ENCODE peak calls at places on chromosomes 2 and 18, in eight cellular contexts. One of them, this sample, is unnamed.

GRCh38 chr2:199911877-199912161 is 726 bp downstream of the C2orf69 start:
- DNase-seq in RWPE1: no peak
- DNase-seq in A172: no peak
- DNase-seq in activated T-cell treated with anti-CD3 and anti-CD28 coated beads, Interleukin-2, amount 50 U/mL, for 4 hours: no peak
- DNase-seq in NCI-H774: no peak
- DNase-seq in H9: no peak
- DNase-seq in SW 1271: no peak
- DNase-seq in HTR-8/SVneo: no peak
- DNase-seq in this sample: no peak

GRCh38 chr2:168181825-168182224 is 65.6 kb downstream of the STK39 start:
- DNase-seq in NCI-H774: peak
- DNase-seq in SW 1271: no peak
- DNase-seq in HTR-8/SVneo: no peak
- DNase-seq in RWPE1: no peak
- DNase-seq in A172: no peak
- DNase-seq in H9: no peak
- DNase-seq in activated T-cell treated with anti-CD3 and anti-CD28 coated beads, Interleukin-2, amount 50 U/mL, for 4 hours: no peak
- DNase-seq in this sample: no peak

GRCh38 chr2:106124787-106125549 is 69.1 kb downstream of the UXS1 start:
- DNase-seq in A172: no peak
- DNase-seq in activated T-cell treated with anti-CD3 and anti-CD28 coated beads, Interleukin-2, amount 50 U/mL, for 4 hours: no peak
- DNase-seq in SW 1271: no peak
- DNase-seq in NCI-H774: no peak
- DNase-seq in RWPE1: peak
- DNase-seq in HTR-8/SVneo: no peak
- DNase-seq in H9: no peak
- DNase-seq in this sample: no peak

GRCh38 chr2:110993557-110994231 is 127.0 kb upstream of the BCL2L11 start:
- DNase-seq in A172: peak
- DNase-seq in activated T-cell treated with anti-CD3 and anti-CD28 coated beads, Interleukin-2, amount 50 U/mL, for 4 hours: no peak
- DNase-seq in NCI-H774: peak
- DNase-seq in HTR-8/SVneo: no peak
- DNase-seq in H9: no peak
- DNase-seq in RWPE1: peak
- DNase-seq in SW 1271: no peak
- DNase-seq in this sample: no peak

GRCh38 chr18:22169889-22170420 is 566 bp downstream of the GATA6 start:
- DNase-seq in NCI-H774: no peak
- DNase-seq in A172: peak
- DNase-seq in HTR-8/SVneo: peak
- DNase-seq in SW 1271: no peak
- DNase-seq in activated T-cell treated with anti-CD3 and anti-CD28 coated beads, Interleukin-2, amount 50 U/mL, for 4 hours: no peak
- DNase-seq in H9: no peak
- DNase-seq in RWPE1: peak
- DNase-seq in this sample: no peak

GRCh38 chr18:35502062-35502461 is 4.3 kb upstream of the INO80C start:
- DNase-seq in activated T-cell treated with anti-CD3 and anti-CD28 coated beads, Interleukin-2, amount 50 U/mL, for 4 hours: no peak
- DNase-seq in SW 1271: no peak
- DNase-seq in H9: no peak
- DNase-seq in NCI-H774: no peak
- DNase-seq in RWPE1: peak
- DNase-seq in HTR-8/SVneo: no peak
- DNase-seq in A172: no peak
- DNase-seq in this sample: no peak

GRCh38 chr18:25005602-25006375 is 346.2 kb downstream of the ZNF521 start:
- DNase-seq in HTR-8/SVneo: no peak
- DNase-seq in NCI-H774: no peak
- DNase-seq in SW 1271: no peak
- DNase-seq in RWPE1: peak
- DNase-seq in A172: no peak
- DNase-seq in activated T-cell treated with anti-CD3 and anti-CD28 coated beads, Interleukin-2, amount 50 U/mL, for 4 hours: no peak
- DNase-seq in H9: no peak
- DNase-seq in this sample: no peak

GRCh38 chr2:172545408-172546075 is 10.3 kb upstream of the PDK1 start:
- DNase-seq in NCI-H774: no peak
- DNase-seq in activated T-cell treated with anti-CD3 and anti-CD28 coated beads, Interleukin-2, amount 50 U/mL, for 4 hours: no peak
- DNase-seq in SW 1271: no peak
- DNase-seq in HTR-8/SVneo: no peak
- DNase-seq in H9: no peak
- DNase-seq in A172: no peak
- DNase-seq in RWPE1: no peak
- DNase-seq in this sample: no peak

GRCh38 chr18:59145055-59145454 is 5.4 kb downstream of the SEC11C start:
- DNase-seq in H9: no peak
- DNase-seq in HTR-8/SVneo: no peak
- DNase-seq in SW 1271: no peak
- DNase-seq in NCI-H774: peak
- DNase-seq in activated T-cell treated with anti-CD3 and anti-CD28 coated beads, Interleukin-2, amount 50 U/mL, for 4 hours: no peak
- DNase-seq in RWPE1: no peak
- DNase-seq in A172: no peak
- DNase-seq in this sample: no peak

GRCh38 chr2:129927696-129928095 is 51.8 kb upstream of the RAB6C start:
- DNase-seq in HTR-8/SVneo: no peak
- DNase-seq in NCI-H774: no peak
- DNase-seq in activated T-cell treated with anti-CD3 and anti-CD28 coated beads, Interleukin-2, amount 50 U/mL, for 4 hours: no peak
- DNase-seq in A172: no peak
- DNase-seq in H9: no peak
- DNase-seq in RWPE1: no peak
- DNase-seq in SW 1271: no peak
- DNase-seq in this sample: no peak

GRCh38 chr2:222722327-222722946 is 51.0 kb downstream of the MOGAT1 start:
- DNase-seq in SW 1271: no peak
- DNase-seq in NCI-H774: no peak
- DNase-seq in A172: no peak
- DNase-seq in RWPE1: no peak
- DNase-seq in H9: no peak
- DNase-seq in activated T-cell treated with anti-CD3 and anti-CD28 coated beads, Interleukin-2, amount 50 U/mL, for 4 hours: no peak
- DNase-seq in HTR-8/SVneo: no peak
- DNase-seq in this sample: no peak

GRCh38 chr2:235494716-235495372 is 1.0 kb downstream of the AGAP1 start:
- DNase-seq in H9: no peak
- DNase-seq in SW 1271: no peak
- DNase-seq in HTR-8/SVneo: no peak
- DNase-seq in NCI-H774: no peak
- DNase-seq in A172: no peak
- DNase-seq in RWPE1: peak
- DNase-seq in activated T-cell treated with anti-CD3 and anti-CD28 coated beads, Interleukin-2, amount 50 U/mL, for 4 hours: no peak
- DNase-seq in this sample: no peak

GRCh38 chr2:195575879-195576391 is 81.1 kb upstream of the SLC39A10 start:
- DNase-seq in SW 1271: no peak
- DNase-seq in HTR-8/SVneo: peak
- DNase-seq in NCI-H774: no peak
- DNase-seq in RWPE1: peak
- DNase-seq in A172: peak
- DNase-seq in H9: no peak
- DNase-seq in activated T-cell treated with anti-CD3 and anti-CD28 coated beads, Interleukin-2, amount 50 U/mL, for 4 hours: no peak
- DNase-seq in this sample: no peak

GRCh38 chr2:105406221-105406620 is 7.4 kb upstream of the FHL2 start:
- DNase-seq in HTR-8/SVneo: no peak
- DNase-seq in RWPE1: no peak
- DNase-seq in A172: peak
- DNase-seq in activated T-cell treated with anti-CD3 and anti-CD28 coated beads, Interleukin-2, amount 50 U/mL, for 4 hours: no peak
- DNase-seq in NCI-H774: no peak
- DNase-seq in SW 1271: no peak
- DNase-seq in H9: no peak
- DNase-seq in this sample: no peak

GRCh38 chr18:55419132-55419938 is 168.7 kb downstream of the TCF4 start:
- DNase-seq in NCI-H774: no peak
- DNase-seq in RWPE1: no peak
- DNase-seq in SW 1271: no peak
- DNase-seq in H9: no peak
- DNase-seq in activated T-cell treated with anti-CD3 and anti-CD28 coated beads, Interleukin-2, amount 50 U/mL, for 4 hours: no peak
- DNase-seq in HTR-8/SVneo: no peak
- DNase-seq in A172: no peak
- DNase-seq in this sample: no peak

GRCh38 chr2:232839680-232840079 is 30.4 kb upstream of the SNORC start:
- DNase-seq in SW 1271: no peak
- DNase-seq in NCI-H774: no peak
- DNase-seq in RWPE1: no peak
- DNase-seq in activated T-cell treated with anti-CD3 and anti-CD28 coated beads, Interleukin-2, amount 50 U/mL, for 4 hours: no peak
- DNase-seq in A172: no peak
- DNase-seq in H9: no peak
- DNase-seq in HTR-8/SVneo: no peak
- DNase-seq in this sample: no peak

GRCh38 chr18:63237911-63238710 is 81.5 kb downstream of the BCL2 start:
- DNase-seq in activated T-cell treated with anti-CD3 and anti-CD28 coated beads, Interleukin-2, amount 50 U/mL, for 4 hours: no peak
- DNase-seq in A172: peak
- DNase-seq in RWPE1: peak
- DNase-seq in NCI-H774: no peak
- DNase-seq in HTR-8/SVneo: peak
- DNase-seq in SW 1271: peak
- DNase-seq in H9: peak
- DNase-seq in this sample: no peak

GRCh38 chr18:10404148-10404547 is 50.3 kb upstream of the APCDD1 start:
- DNase-seq in RWPE1: no peak
- DNase-seq in SW 1271: no peak
- DNase-seq in NCI-H774: no peak
- DNase-seq in H9: no peak
- DNase-seq in A172: no peak
- DNase-seq in HTR-8/SVneo: no peak
- DNase-seq in activated T-cell treated with anti-CD3 and anti-CD28 coated beads, Interleukin-2, amount 50 U/mL, for 4 hours: no peak
- DNase-seq in this sample: no peak

GRCh38 chr2:188326669-188327301 is 35.1 kb downstream of the GULP1 start:
- DNase-seq in activated T-cell treated with anti-CD3 and anti-CD28 coated beads, Interleukin-2, amount 50 U/mL, for 4 hours: no peak
- DNase-seq in A172: no peak
- DNase-seq in H9: no peak
- DNase-seq in NCI-H774: no peak
- DNase-seq in HTR-8/SVneo: no peak
- DNase-seq in RWPE1: no peak
- DNase-seq in SW 1271: no peak
- DNase-seq in this sample: no peak

GRCh38 chr18:49168970-49169619 is 218.3 kb upstream of the SMAD7 start:
- DNase-seq in SW 1271: no peak
- DNase-seq in activated T-cell treated with anti-CD3 and anti-CD28 coated beads, Interleukin-2, amount 50 U/mL, for 4 hours: no peak
- DNase-seq in NCI-H774: peak
- DNase-seq in HTR-8/SVneo: no peak
- DNase-seq in RWPE1: no peak
- DNase-seq in H9: no peak
- DNase-seq in A172: no peak
- DNase-seq in this sample: peak

GRCh38 chr2:68472796-68473414 is 5.5 kb downstream of the APLF start:
- DNase-seq in H9: no peak
- DNase-seq in HTR-8/SVneo: no peak
- DNase-seq in activated T-cell treated with anti-CD3 and anti-CD28 coated beads, Interleukin-2, amount 50 U/mL, for 4 hours: no peak
- DNase-seq in A172: no peak
- DNase-seq in SW 1271: no peak
- DNase-seq in NCI-H774: no peak
- DNase-seq in RWPE1: no peak
- DNase-seq in this sample: no peak

GRCh38 chr2:55862673-55863390 is 60.8 kb downstream of the EFEMP1 start:
- DNase-seq in NCI-H774: no peak
- DNase-seq in A172: peak
- DNase-seq in SW 1271: peak
- DNase-seq in RWPE1: peak
- DNase-seq in HTR-8/SVneo: peak
- DNase-seq in activated T-cell treated with anti-CD3 and anti-CD28 coated beads, Interleukin-2, amount 50 U/mL, for 4 hours: no peak
- DNase-seq in H9: no peak
- DNase-seq in this sample: no peak

GRCh38 chr2:12376025-12376424 is 340.7 kb upstream of the TRIB2 start:
- DNase-seq in H9: no peak
- DNase-seq in activated T-cell treated with anti-CD3 and anti-CD28 coated beads, Interleukin-2, amount 50 U/mL, for 4 hours: no peak
- DNase-seq in RWPE1: no peak
- DNase-seq in HTR-8/SVneo: no peak
- DNase-seq in A172: no peak
- DNase-seq in SW 1271: no peak
- DNase-seq in NCI-H774: no peak
- DNase-seq in this sample: no peak

GRCh38 chr2:32289165-32290054 is 11.7 kb downstream of the YIPF4 start:
- DNase-seq in SW 1271: no peak
- DNase-seq in A172: peak
- DNase-seq in H9: no peak
- DNase-seq in NCI-H774: no peak
- DNase-seq in RWPE1: peak
- DNase-seq in HTR-8/SVneo: no peak
- DNase-seq in activated T-cell treated with anti-CD3 and anti-CD28 coated beads, Interleukin-2, amount 50 U/mL, for 4 hours: no peak
- DNase-seq in this sample: no peak

GRCh38 chr2:43303889-43304288 is 77.5 kb upstream of the ZFP36L2 start:
- DNase-seq in RWPE1: no peak
- DNase-seq in activated T-cell treated with anti-CD3 and anti-CD28 coated beads, Interleukin-2, amount 50 U/mL, for 4 hours: no peak
- DNase-seq in H9: no peak
- DNase-seq in HTR-8/SVneo: no peak
- DNase-seq in A172: no peak
- DNase-seq in SW 1271: no peak
- DNase-seq in NCI-H774: peak
- DNase-seq in this sample: no peak

GRCh38 chr2:27627963-27628766 is 647 bp downstream of the CCDC121 start:
- DNase-seq in H9: no peak
- DNase-seq in SW 1271: no peak
- DNase-seq in activated T-cell treated with anti-CD3 and anti-CD28 coated beads, Interleukin-2, amount 50 U/mL, for 4 hours: no peak
- DNase-seq in HTR-8/SVneo: peak
- DNase-seq in A172: peak
- DNase-seq in NCI-H774: no peak
- DNase-seq in RWPE1: peak
- DNase-seq in this sample: no peak